ENCODE peak calls at places on chromosomes 13 and 19, in six cellular contexts. I, R, K, Q, U and D are unnamed samples.

GRCh38 chr13:110819203-110820014 is 95.5 kb downstream of the ANKRD10 start:
- DNase-seq in I (no peak), R (peak; percentile 82), K (peak; percentile 81), Q (peak; percentile 82), U (peak; percentile 58), D (peak; percentile 75)

GRCh38 chr13:21071015-21071414 is 9.6 kb upstream of the LATS2 start:
- DNase-seq in I (no peak), R (no peak), K (no peak), Q (no peak), U (no peak), D (no peak)

GRCh38 chr13:43356566-43356965 is 333.2 kb downstream of the DNAJC15 start:
- DNase-seq in I (no peak), R (no peak), K (no peak), Q (no peak), U (no peak), D (no peak)

GRCh38 chr13:106599875-106600797 is 32.2 kb upstream of the ARGLU1 start:
- DNase-seq in I (peak; percentile 36), R (no peak), K (no peak), Q (no peak), U (no peak), D (no peak)

GRCh38 chr19:44021221-44021620 is 4.0 kb upstream of the ZNF222 start:
- DNase-seq in I (no peak), R (no peak), K (no peak), Q (no peak), U (no peak), D (no peak)

GRCh38 chr19:1690570-1691307 is 38.3 kb upstream of the TCF3 start:
- DNase-seq in I (no peak), R (peak; percentile 83), K (no peak), Q (peak; percentile 60), U (peak; percentile 68), D (no peak)

GRCh38 chr19:37361994-37362393 is 8.9 kb upstream of the ZNF527 start:
- DNase-seq in I (peak; percentile 24), R (no peak), K (no peak), Q (no peak), U (no peak), D (no peak)

GRCh38 chr19:46350029-46350757 is 3.3 kb downstream of the PPP5C start:
- DNase-seq in I (no peak), R (no peak), K (no peak), Q (no peak), U (peak; percentile 37), D (no peak)

GRCh38 chr13:32737111-32737571 is 150.9 kb downstream of the PDS5B start:
- DNase-seq in I (no peak), R (no peak), K (no peak), Q (no peak), U (peak; percentile 31), D (no peak)

GRCh38 chr13:20401958-20402856 is 123.5 kb downstream of the CRYL1 start:
- DNase-seq in I (no peak), R (no peak), K (no peak), Q (no peak), U (no peak), D (no peak)

GRCh38 chr13:73984949-73985691 is 149.1 kb downstream of the KLF12 start:
- DNase-seq in I (no peak), R (no peak), K (no peak), Q (no peak), U (no peak), D (no peak)

GRCh38 chr19:45768644-45769053 is 403 bp downstream of the SIX5 start:
- DNase-seq in I (no peak), R (peak; percentile 71), K (no peak), Q (peak; percentile 43), U (no peak), D (no peak)

GRCh38 chr19:46192990-46193650 is 36.4 kb upstream of the IGFL1 start:
- DNase-seq in I (no peak), R (no peak), K (no peak), Q (no peak), U (no peak), D (no peak)

GRCh38 chr13:112998506-112999280 is 29.7 kb downstream of the MCF2L start:
- DNase-seq in I (no peak), R (no peak), K (no peak), Q (no peak), U (no peak), D (no peak)

GRCh38 chr13:20332361-20333096 is 100.4 kb upstream of the GJB6 start:
- DNase-seq in I (no peak), R (no peak), K (no peak), Q (no peak), U (no peak), D (no peak)

GRCh38 chr13:51325837-51326236 is 13.7 kb upstream of the SERPINE3 start:
- DNase-seq in I (no peak), R (no peak), K (no peak), Q (no peak), U (no peak), D (no peak)

GRCh38 chr19:17073869-17074627 is 1.2 kb downstream of the HAUS8 start:
- DNase-seq in I (no peak), R (no peak), K (no peak), Q (no peak), U (peak; percentile 66), D (no peak)

GRCh38 chr19:50333235-50333736 is 4.1 kb upstream of the KCNC3 start:
- DNase-seq in I (peak; percentile 39), R (peak; percentile 96), K (peak; percentile 36), Q (peak; percentile 72), U (peak; percentile 97), D (peak; percentile 88)

GRCh38 chr13:105969761-105970160 is 565.7 kb downstream of the EFNB2 start:
- DNase-seq in I (no peak), R (no peak), K (no peak), Q (no peak), U (no peak), D (no peak)

GRCh38 chr19:7292352-7292949 is 1.8 kb downstream of the INSR start:
- DNase-seq in I (no peak), R (no peak), K (no peak), Q (no peak), U (no peak), D (no peak)

GRCh38 chr13:50643055-50643454 is 200.4 kb downstream of the DLEU7 start:
- DNase-seq in I (no peak), R (no peak), K (no peak), Q (no peak), U (no peak), D (no peak)

DNA sequence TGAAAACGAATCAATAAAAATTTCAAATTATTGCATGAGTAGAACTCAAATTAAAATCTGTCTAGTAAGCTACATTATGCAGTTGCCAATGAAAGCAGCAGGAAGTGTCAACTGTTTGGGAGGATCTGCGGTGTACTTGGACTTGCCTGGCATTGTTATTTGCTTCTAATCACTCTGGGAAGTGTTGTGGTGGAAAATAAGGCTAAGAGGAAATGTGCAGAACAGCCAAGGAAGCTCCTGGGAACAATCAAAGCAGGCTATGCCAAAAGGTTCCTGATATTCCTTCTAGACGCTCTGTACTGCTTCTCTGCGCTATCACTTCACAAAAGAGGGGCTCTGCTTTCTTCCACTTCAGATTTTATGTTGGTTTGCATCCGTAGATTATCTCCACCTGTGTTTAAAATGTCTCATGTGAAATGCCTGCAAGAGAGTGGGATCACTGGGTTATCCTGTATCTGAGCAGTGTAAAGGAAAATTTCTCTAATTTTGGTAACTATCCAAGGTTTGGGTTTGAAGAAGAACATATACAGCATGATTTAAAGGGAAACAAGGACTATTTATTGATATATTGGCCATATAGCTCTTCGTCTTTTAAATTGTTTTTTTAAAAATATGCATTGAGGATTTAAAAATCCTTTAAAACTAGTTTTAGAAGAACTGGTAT is 182.7 kb upstream of the CSNK1A1L start:
- DNase-seq in I (no peak), R (no peak), K (no peak), Q (no peak), U (no peak), D (no peak)
- TF ChIP-seq CTCF in I (no peak), R (no peak), K (no peak), Q (no peak), U (no peak), D (no peak)

GRCh38 chr13:41332829-41333228 is 21.8 kb downstream of the NAA16 start:
- DNase-seq in I (no peak), R (no peak), K (no peak), Q (no peak), U (no peak), D (no peak)
- TF ChIP-seq CTCF in I (no peak), R (no peak), K (no peak), Q (no peak), U (no peak), D (no peak)

GRCh38 chr19:23436318-23436717 is 41.0 kb upstream of the ZNF91 start:
- DNase-seq in I (no peak), R (no peak), K (no peak), Q (no peak), U (no peak), D (no peak)
- TF ChIP-seq CTCF in I (peak; percentile 30), R (peak; percentile 22), K (no peak), Q (peak; percentile 37), U (peak; percentile 20), D (peak; percentile 18)

DNA sequence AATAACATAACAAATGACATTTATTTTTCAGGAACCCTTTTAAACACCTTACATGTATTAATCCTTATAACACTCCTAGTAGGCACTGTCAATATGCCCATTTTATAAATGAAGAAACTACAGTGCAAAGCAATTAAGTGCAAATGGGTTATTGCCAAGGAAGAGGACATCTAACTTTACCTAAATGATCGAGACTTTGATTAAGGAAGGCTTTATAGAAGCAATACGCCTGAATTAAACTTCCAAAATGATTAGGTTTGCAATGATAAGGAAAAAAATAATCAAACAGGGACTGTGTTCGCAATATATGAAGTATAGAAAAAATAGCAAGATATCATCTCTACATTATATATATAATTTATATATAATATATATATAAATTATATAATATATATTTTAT is 613.7 kb upstream of the GPC6 start:
- DNase-seq in I (no peak), R (no peak), K (no peak), Q (no peak), U (no peak), D (no peak)
- TF ChIP-seq CTCF in I (no peak), R (no peak), K (no peak), Q (no peak), U (no peak), D (no peak)

GRCh38 chr13:103788061-103788652 is 721.9 kb upstream of the SLC10A2 start:
- DNase-seq in I (no peak), R (no peak), K (no peak), Q (no peak), U (no peak), D (no peak)
- TF ChIP-seq CTCF in I (no peak), R (peak; percentile 43), K (no peak), Q (peak; percentile 50), U (peak; percentile 16), D (peak; percentile 53)

DNA sequence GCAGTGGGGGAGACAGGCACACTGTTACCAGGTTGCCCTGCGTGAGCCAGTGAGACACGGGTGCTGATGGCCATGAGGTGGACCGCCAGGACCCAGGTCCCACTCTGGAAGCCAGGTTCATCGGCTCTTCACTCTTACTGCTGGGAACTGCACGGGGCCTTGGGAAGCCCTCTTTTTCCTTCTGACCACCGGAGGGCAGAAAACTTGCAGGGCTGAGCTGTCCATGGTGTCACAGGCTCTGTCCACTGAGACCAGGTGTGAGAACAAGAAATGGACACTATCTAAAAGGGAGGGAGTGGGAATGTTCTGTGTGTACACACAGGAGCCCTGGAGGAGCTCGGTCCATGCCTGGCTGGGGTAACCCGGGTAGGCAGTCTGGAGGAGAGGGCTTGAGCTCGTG is 93.4 kb downstream of the UQCRFS1 start:
- DNase-seq in I (no peak), R (peak; percentile 53), K (no peak), Q (no peak), U (no peak), D (peak; percentile 17)
- TF ChIP-seq CTCF in I (no peak), R (peak; percentile 61), K (no peak), Q (peak; percentile 40), U (no peak), D (peak; percentile 59)